ENCODE peak calls at places on chromosomes 7 and 10, in eight cellular contexts. One of them, this sample, is unnamed.

GRCh38 chr10:109887776-109888175 is 35.5 kb downstream of the XPNPEP1 start:
- DNase-seq in ovary: no peak
- DNase-seq in suprapubic skin: no peak
- DNase-seq in tibial nerve: no peak
- DNase-seq in A549: no peak
- DNase-seq in stomach: peak; percentile 13
- DNase-seq in adrenal gland: no peak
- DNase-seq in esophagus muscularis mucosa: no peak
- DNase-seq in this sample: no peak

GRCh38 chr7:29109356-29109755 is 37.0 kb downstream of the CPVL start:
- DNase-seq in ovary: no peak
- DNase-seq in A549: no peak
- DNase-seq in stomach: no peak
- DNase-seq in tibial nerve: no peak
- DNase-seq in adrenal gland: no peak
- DNase-seq in suprapubic skin: no peak
- DNase-seq in esophagus muscularis mucosa: no peak
- DNase-seq in this sample: no peak

GRCh38 chr7:148457310-148457921 is 133.2 kb upstream of the C7orf33 start:
- DNase-seq in tibial nerve: no peak
- DNase-seq in suprapubic skin: no peak
- DNase-seq in adrenal gland: no peak
- DNase-seq in esophagus muscularis mucosa: no peak
- DNase-seq in stomach: peak; percentile 13
- DNase-seq in ovary: no peak
- DNase-seq in A549: no peak
- DNase-seq in this sample: no peak

GRCh38 chr10:67779455-67780205 is 58.4 kb downstream of the DNAJC12 start:
- DNase-seq in suprapubic skin: no peak
- DNase-seq in esophagus muscularis mucosa: no peak
- DNase-seq in stomach: peak; percentile 65
- DNase-seq in ovary: peak; percentile 61
- DNase-seq in A549: peak; percentile 87
- DNase-seq in adrenal gland: peak; percentile 89
- DNase-seq in tibial nerve: peak; percentile 90
- DNase-seq in this sample: peak; percentile 48

GRCh38 chr10:79331709-79332108 is 15.6 kb upstream of the PPIF start:
- DNase-seq in A549: peak; percentile 73
- DNase-seq in suprapubic skin: no peak
- DNase-seq in adrenal gland: peak; percentile 78
- DNase-seq in stomach: no peak
- DNase-seq in esophagus muscularis mucosa: no peak
- DNase-seq in tibial nerve: no peak
- DNase-seq in ovary: peak; percentile 10
- DNase-seq in this sample: peak; percentile 62

GRCh38 chr7:135938086-135938485 is 39.1 kb downstream of the MTPN start:
- DNase-seq in suprapubic skin: no peak
- DNase-seq in tibial nerve: no peak
- DNase-seq in A549: no peak
- DNase-seq in stomach: no peak
- DNase-seq in adrenal gland: no peak
- DNase-seq in ovary: no peak
- DNase-seq in esophagus muscularis mucosa: no peak
- DNase-seq in this sample: no peak

GRCh38 chr10:24251547-24251946 is 42.6 kb downstream of the KIAA1217 start:
- DNase-seq in esophagus muscularis mucosa: no peak
- DNase-seq in A549: no peak
- DNase-seq in ovary: no peak
- DNase-seq in tibial nerve: no peak
- DNase-seq in suprapubic skin: no peak
- DNase-seq in adrenal gland: no peak
- DNase-seq in stomach: no peak
- DNase-seq in this sample: no peak

GRCh38 chr10:4316166-4316810 is 509.7 kb upstream of the AKR1E2 start:
- DNase-seq in esophagus muscularis mucosa: no peak
- DNase-seq in suprapubic skin: no peak
- DNase-seq in adrenal gland: peak; percentile 57
- DNase-seq in tibial nerve: no peak
- DNase-seq in ovary: no peak
- DNase-seq in stomach: no peak
- DNase-seq in A549: no peak
- DNase-seq in this sample: peak; percentile 74

GRCh38 chr7:134778941-134779740 is at the start of gene CALD1:
- DNase-seq in A549: peak; percentile 89
- DNase-seq in adrenal gland: peak; percentile 83
- DNase-seq in esophagus muscularis mucosa: peak; percentile 96
- DNase-seq in suprapubic skin: peak; percentile 80
- DNase-seq in ovary: peak; percentile 76
- DNase-seq in stomach: peak; percentile 57
- DNase-seq in tibial nerve: peak; percentile 76
- DNase-seq in this sample: peak; percentile 66

GRCh38 chr10:103636996-103637395 is 143.5 kb downstream of the NEURL1 start:
- DNase-seq in suprapubic skin: no peak
- DNase-seq in adrenal gland: no peak
- DNase-seq in stomach: no peak
- DNase-seq in ovary: no peak
- DNase-seq in A549: no peak
- DNase-seq in esophagus muscularis mucosa: no peak
- DNase-seq in tibial nerve: no peak
- DNase-seq in this sample: no peak

GRCh38 chr7:51054231-51054630 is 262.4 kb downstream of the COBL start:
- DNase-seq in suprapubic skin: no peak
- DNase-seq in adrenal gland: no peak
- DNase-seq in A549: no peak
- DNase-seq in tibial nerve: no peak
- DNase-seq in esophagus muscularis mucosa: no peak
- DNase-seq in stomach: no peak
- DNase-seq in ovary: no peak
- DNase-seq in this sample: no peak

GRCh38 chr7:97731736-97732370 is at the start of gene TAC1:
- DNase-seq in adrenal gland: no peak
- DNase-seq in esophagus muscularis mucosa: no peak
- DNase-seq in ovary: no peak
- DNase-seq in stomach: no peak
- DNase-seq in tibial nerve: peak; percentile 35
- DNase-seq in suprapubic skin: no peak
- DNase-seq in A549: no peak
- DNase-seq in this sample: no peak

GRCh38 chr10:21807162-21807561 is 196.4 kb downstream of the DNAJC1 start:
- DNase-seq in ovary: no peak
- DNase-seq in suprapubic skin: no peak
- DNase-seq in tibial nerve: no peak
- DNase-seq in stomach: no peak
- DNase-seq in adrenal gland: no peak
- DNase-seq in A549: no peak
- DNase-seq in esophagus muscularis mucosa: no peak
- DNase-seq in this sample: no peak

GRCh38 chr10:102413053-102413705 is 5.4 kb downstream of the PSD start:
- DNase-seq in A549: peak; percentile 31
- DNase-seq in esophagus muscularis mucosa: no peak
- DNase-seq in ovary: no peak
- DNase-seq in stomach: no peak
- DNase-seq in adrenal gland: no peak
- DNase-seq in suprapubic skin: no peak
- DNase-seq in tibial nerve: no peak
- DNase-seq in this sample: no peak

GRCh38 chr7:139976838-139977656 is 85.7 kb downstream of the PARP12 start:
- DNase-seq in tibial nerve: no peak
- DNase-seq in suprapubic skin: no peak
- DNase-seq in stomach: no peak
- DNase-seq in adrenal gland: no peak
- DNase-seq in A549: no peak
- DNase-seq in ovary: no peak
- DNase-seq in esophagus muscularis mucosa: no peak
- DNase-seq in this sample: no peak

DNA sequence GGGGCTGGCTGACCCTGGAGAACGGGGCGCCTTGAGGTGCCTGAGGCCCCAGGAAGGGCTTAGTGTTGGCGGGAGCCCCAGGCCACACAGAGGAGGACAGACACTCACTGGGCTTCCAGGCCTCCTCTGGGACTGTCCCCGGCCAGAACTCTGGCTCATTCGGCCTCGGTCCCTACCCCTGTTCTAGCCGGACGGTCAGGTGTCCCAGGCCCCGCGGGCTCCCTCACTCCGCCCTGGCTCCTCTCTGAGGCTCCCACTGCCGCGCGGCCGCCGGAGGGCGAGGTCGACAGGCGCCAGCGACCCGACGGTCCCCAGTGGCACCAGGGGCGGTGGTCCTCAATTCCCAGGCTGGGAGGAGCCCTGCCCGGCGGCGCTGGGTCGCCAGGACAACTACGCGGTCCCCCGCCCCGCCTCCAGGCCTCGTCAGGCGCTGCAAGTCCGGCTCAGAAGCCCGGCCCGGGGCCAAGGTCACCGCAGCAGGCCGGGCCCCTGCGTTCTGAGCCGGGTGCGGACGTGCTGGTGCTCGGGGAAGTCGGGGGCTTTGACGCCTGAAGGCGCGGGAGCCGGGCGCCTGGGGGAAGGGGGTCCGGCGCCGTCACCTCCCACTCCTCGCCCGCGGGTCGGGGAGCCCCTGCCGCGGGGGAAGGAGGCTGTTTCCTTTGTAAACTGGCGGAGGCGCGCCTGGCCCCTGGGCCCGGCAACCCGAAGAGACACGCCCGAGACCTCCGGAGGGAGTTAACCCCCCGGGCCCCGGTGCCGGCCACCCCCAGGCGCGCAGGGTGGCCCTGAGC is 1.1 kb upstream of the PWWP2B start:
- DNase-seq in suprapubic skin: peak; percentile 92
- DNase-seq in adrenal gland: peak; percentile 90
- DNase-seq in A549: peak; percentile 40
- DNase-seq in tibial nerve: peak; percentile 48
- DNase-seq in esophagus muscularis mucosa: no peak
- DNase-seq in ovary: peak; percentile 90
- DNase-seq in stomach: peak; percentile 87
- DNase-seq in this sample: peak; percentile 85
- TF ChIP-seq POLR2A in suprapubic skin: no peak
- TF ChIP-seq POLR2A in adrenal gland: no peak
- TF ChIP-seq POLR2A in A549: no peak
- TF ChIP-seq POLR2A in tibial nerve: peak; percentile 59
- TF ChIP-seq POLR2A in esophagus muscularis mucosa: no peak
- TF ChIP-seq POLR2A in ovary: peak; percentile 66
- TF ChIP-seq POLR2A in stomach: no peak
- TF ChIP-seq POLR2A in this sample: no peak

GRCh38 chr10:987906-988666 is at the start of gene GTPBP4:
- DNase-seq in suprapubic skin: peak; percentile 99
- DNase-seq in ovary: peak; percentile 99
- DNase-seq in esophagus muscularis mucosa: peak; percentile 100
- DNase-seq in tibial nerve: peak; percentile 98
- DNase-seq in A549: peak; percentile 98
- DNase-seq in stomach: peak; percentile 100
- DNase-seq in adrenal gland: peak; percentile 99
- DNase-seq in this sample: peak; percentile 100

GRCh38 chr10:988667-989545 is 672 bp downstream of the GTPBP4 start:
- DNase-seq in ovary: no peak
- DNase-seq in tibial nerve: no peak
- DNase-seq in suprapubic skin: no peak
- DNase-seq in adrenal gland: peak; percentile 55
- DNase-seq in stomach: no peak
- DNase-seq in esophagus muscularis mucosa: no peak
- DNase-seq in A549: no peak
- DNase-seq in this sample: no peak

GRCh38 chr10:986137-986825 is 2.0 kb upstream of the GTPBP4 start:
- DNase-seq in ovary: no peak
- DNase-seq in esophagus muscularis mucosa: no peak
- DNase-seq in tibial nerve: no peak
- DNase-seq in suprapubic skin: no peak
- DNase-seq in A549: no peak
- DNase-seq in adrenal gland: peak; percentile 52
- DNase-seq in stomach: peak; percentile 86
- DNase-seq in this sample: no peak

GRCh38 chr10:986881-987634 is 1.2 kb upstream of the GTPBP4 start:
- DNase-seq in tibial nerve: no peak
- DNase-seq in adrenal gland: peak; percentile 55
- DNase-seq in A549: no peak
- DNase-seq in ovary: no peak
- DNase-seq in suprapubic skin: no peak
- DNase-seq in stomach: no peak
- DNase-seq in esophagus muscularis mucosa: no peak
- DNase-seq in this sample: no peak

GRCh38 chr10:987635-987905 is 664 bp upstream of the GTPBP4 start:
- DNase-seq in adrenal gland: no peak
- DNase-seq in stomach: peak; percentile 51
- DNase-seq in ovary: no peak
- DNase-seq in suprapubic skin: no peak
- DNase-seq in tibial nerve: peak; percentile 8
- DNase-seq in esophagus muscularis mucosa: no peak
- DNase-seq in A549: no peak
- DNase-seq in this sample: no peak
- H3K27ac ChIP-seq in adrenal gland: peak overlapping the region; percentile 94
- H3K27ac ChIP-seq in stomach: peak overlapping the region; percentile 97
- H3K27ac ChIP-seq in ovary: peak overlapping the region; percentile 89
- H3K27ac ChIP-seq in suprapubic skin: peak overlapping the region; percentile 89
- H3K27ac ChIP-seq in tibial nerve: peak overlapping the region; percentile 96
- H3K27ac ChIP-seq in esophagus muscularis mucosa: peak overlapping the region; percentile 92
- H3K27ac ChIP-seq in A549: peak overlapping the region; percentile 93
- H3K27ac ChIP-seq in this sample: peak overlapping the region; percentile 96

GRCh38 chr10:69527961-69528360 is 45.3 kb downstream of the NEUROG3 start:
- DNase-seq in stomach: no peak
- DNase-seq in suprapubic skin: no peak
- DNase-seq in esophagus muscularis mucosa: peak; percentile 91
- DNase-seq in ovary: no peak
- DNase-seq in adrenal gland: no peak
- DNase-seq in A549: no peak
- DNase-seq in tibial nerve: no peak
- DNase-seq in this sample: no peak

GRCh38 chr10:69537449-69537848 is 35.8 kb downstream of the NEUROG3 start:
- DNase-seq in stomach: no peak
- DNase-seq in A549: no peak
- DNase-seq in suprapubic skin: no peak
- DNase-seq in esophagus muscularis mucosa: peak; percentile 62
- DNase-seq in adrenal gland: no peak
- DNase-seq in ovary: no peak
- DNase-seq in tibial nerve: no peak
- DNase-seq in this sample: no peak

DNA sequence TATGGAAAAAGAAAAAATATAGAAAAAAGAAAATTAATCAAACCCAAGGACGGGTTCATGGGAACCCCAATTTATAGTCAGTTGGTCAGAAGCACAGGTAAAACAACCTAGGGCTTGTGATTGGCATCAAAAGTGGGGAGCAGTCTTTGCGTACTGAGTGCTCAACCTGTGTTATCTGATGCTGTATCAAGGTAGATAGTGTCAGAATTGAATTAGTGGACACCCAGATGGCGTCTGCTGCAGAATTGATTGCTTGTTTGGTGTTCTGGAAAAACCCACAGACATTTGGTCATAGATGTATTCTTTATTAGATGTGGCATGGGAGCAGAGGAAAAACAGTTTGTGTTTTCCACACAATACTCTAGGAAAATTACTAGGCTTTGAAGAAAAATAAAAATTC is 39.6 kb downstream of the NEUROG3 start:
- DNase-seq in ovary: no peak
- DNase-seq in A549: no peak
- DNase-seq in esophagus muscularis mucosa: peak; percentile 45
- DNase-seq in adrenal gland: no peak
- DNase-seq in suprapubic skin: no peak
- DNase-seq in tibial nerve: no peak
- DNase-seq in stomach: no peak
- DNase-seq in this sample: no peak
- H3K4me3 ChIP-seq in ovary: no peak overlapping the region
- H3K4me3 ChIP-seq in A549: no peak overlapping the region
- H3K4me3 ChIP-seq in esophagus muscularis mucosa: no peak overlapping the region
- H3K4me3 ChIP-seq in adrenal gland: no peak overlapping the region
- H3K4me3 ChIP-seq in suprapubic skin: no peak overlapping the region
- H3K4me3 ChIP-seq in tibial nerve: no peak overlapping the region
- H3K4me3 ChIP-seq in stomach: no peak overlapping the region
- H3K4me3 ChIP-seq in this sample: no peak overlapping the region

GRCh38 chr7:25862254-25862992 is 289.6 kb upstream of the NFE2L3 start:
- DNase-seq in tibial nerve: peak; percentile 93
- DNase-seq in adrenal gland: peak; percentile 90
- DNase-seq in suprapubic skin: peak; percentile 98
- DNase-seq in stomach: peak; percentile 71
- DNase-seq in esophagus muscularis mucosa: no peak
- DNase-seq in A549: peak; percentile 100
- DNase-seq in ovary: peak; percentile 76
- DNase-seq in this sample: peak; percentile 86
- TF ChIP-seq POLR2A in tibial nerve: no peak
- TF ChIP-seq POLR2A in adrenal gland: no peak
- TF ChIP-seq POLR2A in suprapubic skin: no peak
- TF ChIP-seq POLR2A in stomach: no peak
- TF ChIP-seq POLR2A in esophagus muscularis mucosa: no peak
- TF ChIP-seq POLR2A in A549: no peak
- TF ChIP-seq POLR2A in ovary: no peak
- TF ChIP-seq POLR2A in this sample: no peak

This sample was measured in heart left ventricle.